ENCODE peak calls at places on chromosome 10, in four cellular contexts. One of them, this sample, is unnamed.

GRCh38 chr10:48792687-48793096 is 108.0 kb downstream of the WDFY4 start:
- DNase-seq in GM12892: no peak
- DNase-seq in HCT116: no peak
- DNase-seq in transverse colon: no peak
- DNase-seq in this sample: no peak

GRCh38 chr10:47401874-47402645 is 18.0 kb upstream of the ZNF488 start:
- DNase-seq in GM12892: no peak
- DNase-seq in HCT116: no peak
- DNase-seq in transverse colon: no peak
- DNase-seq in this sample: no peak

GRCh38 chr10:13046861-13047528 is 45.5 kb upstream of the CCDC3 start:
- DNase-seq in GM12892: no peak
- DNase-seq in HCT116: no peak
- DNase-seq in transverse colon: no peak
- DNase-seq in this sample: no peak

GRCh38 chr10:5971315-5971832 is 6.0 kb downstream of the IL15RA start:
- DNase-seq in GM12892: no peak
- DNase-seq in HCT116: no peak
- DNase-seq in transverse colon: peak; percentile 74
- DNase-seq in this sample: peak; percentile 51

GRCh38 chr10:69392481-69393000 is 24.2 kb downstream of the TACR2 start:
- DNase-seq in GM12892: peak; percentile 70
- DNase-seq in HCT116: peak; percentile 65
- DNase-seq in transverse colon: peak; percentile 88
- DNase-seq in this sample: no peak

GRCh38 chr10:9075420-9075819 is 1020.9 kb downstream of the GATA3 start:
- DNase-seq in GM12892: no peak
- DNase-seq in HCT116: no peak
- DNase-seq in transverse colon: no peak
- DNase-seq in this sample: no peak

GRCh38 chr10:17022399-17022798 is 107.2 kb downstream of the CUBN start:
- DNase-seq in GM12892: no peak
- DNase-seq in HCT116: no peak
- DNase-seq in transverse colon: no peak
- DNase-seq in this sample: no peak

GRCh38 chr10:77501846-77502251 is 135.8 kb downstream of the KCNMA1 start:
- DNase-seq in GM12892: no peak
- DNase-seq in HCT116: no peak
- DNase-seq in transverse colon: no peak
- DNase-seq in this sample: no peak

GRCh38 chr10:69892436-69893215 is 90.9 kb downstream of the COL13A1 start:
- DNase-seq in GM12892: no peak
- DNase-seq in HCT116: no peak
- DNase-seq in transverse colon: no peak
- DNase-seq in this sample: no peak

DNA sequence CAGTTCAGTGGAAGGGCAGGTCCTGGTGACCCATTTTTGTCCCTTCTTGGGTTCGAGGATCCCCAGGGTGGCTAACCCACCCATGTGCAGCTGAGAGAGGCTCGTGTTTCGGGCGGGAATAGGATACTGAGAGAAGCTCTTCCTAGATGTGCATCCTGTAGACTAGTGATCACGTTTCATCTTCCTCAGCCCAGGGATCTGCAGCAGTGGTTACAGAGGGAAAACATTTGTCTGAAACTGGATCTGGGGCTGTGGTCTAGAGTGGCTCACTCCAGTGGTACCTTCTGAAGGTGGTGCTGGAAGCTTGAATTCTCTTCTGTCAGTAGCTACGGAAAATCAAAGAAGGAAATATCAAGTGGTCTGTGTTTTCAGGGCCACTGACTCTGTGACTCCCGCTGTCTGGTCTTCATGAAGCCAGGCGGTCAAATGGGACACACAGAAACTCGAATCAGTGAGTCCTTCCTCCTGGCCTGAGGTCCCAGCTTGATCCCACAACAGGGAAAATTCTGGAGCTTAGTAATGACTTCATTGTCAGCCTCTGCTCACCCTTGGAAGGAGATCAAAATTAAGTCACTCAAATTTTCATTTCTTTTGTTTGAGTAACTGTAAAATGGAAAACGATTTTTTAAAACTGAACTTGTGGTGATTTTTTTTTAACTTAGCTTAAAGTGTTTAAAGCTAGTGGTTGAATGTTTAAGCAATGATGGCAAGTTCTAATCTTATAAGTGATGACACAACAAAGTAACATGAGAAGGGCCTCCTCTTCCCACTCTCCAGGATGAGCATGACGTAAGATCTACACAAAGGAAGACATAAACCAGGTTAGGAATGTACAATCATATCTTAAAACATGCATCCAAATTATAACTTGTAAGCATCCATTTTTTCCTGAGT is 469.3 kb upstream of the KLF6 start:
- DNase-seq in GM12892: no peak
- DNase-seq in HCT116: no peak
- DNase-seq in transverse colon: no peak
- DNase-seq in this sample: no peak
- TF ChIP-seq POLR2AphosphoS5 in GM12892: no peak
- TF ChIP-seq POLR2AphosphoS5 in HCT116: no peak
- TF ChIP-seq POLR2AphosphoS5 in transverse colon: no peak
- TF ChIP-seq POLR2AphosphoS5 in this sample: no peak

DNA sequence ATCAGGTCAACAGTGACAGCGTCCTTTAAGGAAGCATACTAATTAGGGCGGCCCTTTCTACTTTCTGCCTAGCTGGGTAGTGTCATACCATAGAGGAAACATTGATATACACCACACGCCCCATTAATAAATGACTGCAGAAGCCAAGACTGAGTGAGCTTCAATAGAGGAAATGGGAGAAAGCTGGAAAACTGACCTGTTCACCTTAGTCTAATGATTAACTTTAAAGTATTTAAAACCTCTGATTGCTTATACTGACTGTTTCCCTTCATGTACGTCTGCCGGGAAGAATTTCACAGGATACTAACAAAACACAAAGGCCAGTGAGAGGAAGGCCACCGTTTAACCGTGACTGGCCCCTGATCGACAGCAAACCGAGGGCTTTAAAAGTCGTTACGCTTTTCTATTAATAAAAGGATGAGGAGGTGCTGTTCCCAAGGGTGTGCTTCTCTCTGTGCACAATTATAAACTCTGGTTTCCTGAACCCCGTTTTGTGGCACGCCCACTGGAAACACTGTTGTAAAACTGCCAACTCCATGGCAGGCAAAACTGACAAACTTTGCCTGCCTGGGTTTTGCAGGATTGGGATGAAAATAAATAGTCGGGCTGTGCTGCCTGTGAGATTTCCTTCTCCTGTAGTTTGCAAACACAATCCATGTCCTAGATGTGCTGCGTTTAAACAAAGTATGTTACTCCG is 137.6 kb downstream of the NRP1 start:
- DNase-seq in GM12892: no peak
- DNase-seq in HCT116: no peak
- DNase-seq in transverse colon: peak; percentile 20
- DNase-seq in this sample: no peak
- TF ChIP-seq POLR2AphosphoS5 in GM12892: no peak
- TF ChIP-seq POLR2AphosphoS5 in HCT116: no peak
- TF ChIP-seq POLR2AphosphoS5 in transverse colon: no peak
- TF ChIP-seq POLR2AphosphoS5 in this sample: peak; percentile 34

GRCh38 chr10:21526184-21526951 is 886 bp upstream of the SKIDA1 start:
- DNase-seq in GM12892: peak; percentile 38
- DNase-seq in HCT116: no peak
- DNase-seq in transverse colon: peak; percentile 70
- DNase-seq in this sample: peak; percentile 66
- TF ChIP-seq POLR2AphosphoS5 in GM12892: no peak
- TF ChIP-seq POLR2AphosphoS5 in HCT116: no peak
- TF ChIP-seq POLR2AphosphoS5 in transverse colon: no peak
- TF ChIP-seq POLR2AphosphoS5 in this sample: no peak

DNA sequence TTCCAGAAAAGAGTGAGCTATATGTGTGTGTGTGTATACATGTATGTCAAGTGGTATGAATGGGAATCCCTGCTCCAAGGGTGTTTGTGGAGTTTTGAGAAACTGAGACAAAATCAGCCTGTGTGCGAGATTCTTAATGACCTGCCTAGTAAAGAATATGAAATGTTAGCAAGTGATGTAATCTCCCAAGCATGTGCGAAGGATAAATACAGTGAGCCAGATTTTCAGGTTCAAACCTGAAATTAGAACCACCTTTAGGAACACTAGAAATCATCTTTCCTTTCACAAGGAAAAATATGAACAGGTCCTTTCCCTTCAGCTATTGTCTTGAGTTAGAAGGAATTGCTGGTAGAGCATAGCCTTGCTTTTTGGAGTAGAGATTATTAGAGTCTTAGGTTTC is 457.6 kb downstream of the LRMDA start:
- DNase-seq in GM12892: no peak
- DNase-seq in HCT116: no peak
- DNase-seq in transverse colon: no peak
- DNase-seq in this sample: no peak
- TF ChIP-seq POLR2AphosphoS5 in GM12892: no peak
- TF ChIP-seq POLR2AphosphoS5 in HCT116: no peak
- TF ChIP-seq POLR2AphosphoS5 in transverse colon: no peak
- TF ChIP-seq POLR2AphosphoS5 in this sample: no peak

GRCh38 chr10:130686680-130687300 is 550.6 kb downstream of the GLRX3 start:
- DNase-seq in GM12892: no peak
- DNase-seq in HCT116: no peak
- DNase-seq in transverse colon: no peak
- DNase-seq in this sample: no peak
- TF ChIP-seq POLR2AphosphoS5 in GM12892: no peak
- TF ChIP-seq POLR2AphosphoS5 in HCT116: no peak
- TF ChIP-seq POLR2AphosphoS5 in transverse colon: no peak
- TF ChIP-seq POLR2AphosphoS5 in this sample: no peak

DNA sequence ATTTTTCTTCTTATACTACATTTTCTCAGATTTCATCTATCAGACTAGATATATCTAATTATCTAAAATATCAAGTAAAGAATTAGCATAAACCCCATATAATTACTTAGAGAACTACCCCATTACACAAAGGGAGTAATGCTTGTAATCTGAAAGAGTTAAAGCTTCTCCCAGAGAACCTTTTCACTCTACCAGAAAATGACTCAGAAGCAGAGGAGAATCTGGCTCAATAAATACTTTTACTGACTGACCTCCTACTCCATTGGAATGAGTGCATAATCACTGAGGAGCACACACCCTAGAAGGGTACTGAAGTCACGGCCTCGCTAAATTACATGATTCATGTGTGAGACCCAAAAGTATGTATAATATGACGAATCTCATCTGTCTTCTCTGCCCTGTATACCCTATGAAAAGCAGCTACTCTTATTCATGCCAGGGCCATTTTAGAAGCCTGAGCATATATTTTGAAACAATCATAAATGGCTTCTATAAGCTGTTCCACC is 32.8 kb downstream of the DNMBP start:
- DNase-seq in GM12892: no peak
- DNase-seq in HCT116: peak; percentile 86
- DNase-seq in transverse colon: no peak
- DNase-seq in this sample: no peak
- TF ChIP-seq POLR2AphosphoS5 in GM12892: no peak
- TF ChIP-seq POLR2AphosphoS5 in HCT116: peak; percentile 55
- TF ChIP-seq POLR2AphosphoS5 in transverse colon: peak; percentile 6
- TF ChIP-seq POLR2AphosphoS5 in this sample: no peak

DNA sequence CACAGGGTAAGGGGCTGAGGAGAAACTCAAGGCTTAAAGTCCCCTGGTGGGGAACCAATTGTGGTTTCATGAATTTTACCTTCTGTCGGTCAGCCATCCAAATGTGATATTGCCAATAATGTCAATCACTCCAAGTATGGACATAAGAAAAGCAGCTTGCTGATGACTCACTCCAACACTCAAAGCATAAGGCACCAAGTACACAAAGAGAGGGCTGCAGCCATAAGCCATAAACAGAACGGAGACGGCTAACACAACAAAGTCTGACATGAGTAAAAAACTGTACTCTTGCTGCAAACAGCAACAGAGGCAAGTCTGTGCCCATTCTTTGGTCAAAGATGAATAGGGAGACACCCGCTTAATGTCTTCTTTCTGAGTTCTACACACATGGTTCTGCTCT is 24.2 kb downstream of the IFIT5 start:
- DNase-seq in GM12892: no peak
- DNase-seq in HCT116: no peak
- DNase-seq in transverse colon: no peak
- DNase-seq in this sample: no peak
- TF ChIP-seq POLR2AphosphoS5 in GM12892: no peak
- TF ChIP-seq POLR2AphosphoS5 in HCT116: no peak
- TF ChIP-seq POLR2AphosphoS5 in transverse colon: no peak
- TF ChIP-seq POLR2AphosphoS5 in this sample: no peak